ENCODE peak calls at places on chromosomes 16 and 17, in ten cellular contexts. One of them, this sample, is unnamed.

GRCh38 chr16:87947356-87948118 is 3.7 kb upstream of the BANP start:
- DNase-seq in breast epithelium: no peak
- DNase-seq in right lobe of liver: peak
- DNase-seq in cardiac muscle cell: no peak
- DNase-seq in stomach: no peak
- DNase-seq in GM23338: no peak
- DNase-seq in psoas muscle: no peak
- DNase-seq in uterus: no peak
- DNase-seq in SK-N-SH: no peak
- DNase-seq in AG04450: no peak
- DNase-seq in this sample: no peak

GRCh38 chr17:15782809-15783208 is 50.7 kb downstream of the TBC1D26 start:
- DNase-seq in SK-N-SH: no peak
- DNase-seq in breast epithelium: peak
- DNase-seq in cardiac muscle cell: no peak
- DNase-seq in GM23338: peak
- DNase-seq in psoas muscle: peak
- DNase-seq in AG04450: no peak
- DNase-seq in stomach: peak
- DNase-seq in uterus: peak
- DNase-seq in right lobe of liver: peak
- DNase-seq in this sample: no peak

GRCh38 chr16:25143898-25144297 is 32.4 kb downstream of the LCMT1 start:
- DNase-seq in stomach: no peak
- DNase-seq in uterus: no peak
- DNase-seq in right lobe of liver: no peak
- DNase-seq in psoas muscle: no peak
- DNase-seq in AG04450: no peak
- DNase-seq in cardiac muscle cell: no peak
- DNase-seq in SK-N-SH: no peak
- DNase-seq in breast epithelium: no peak
- DNase-seq in GM23338: peak
- DNase-seq in this sample: no peak

GRCh38 chr17:40910441-40910841 is 25.4 kb upstream of the KRT20 start:
- DNase-seq in breast epithelium: no peak
- DNase-seq in stomach: no peak
- DNase-seq in uterus: no peak
- DNase-seq in cardiac muscle cell: no peak
- DNase-seq in GM23338: no peak
- DNase-seq in AG04450: no peak
- DNase-seq in psoas muscle: no peak
- DNase-seq in SK-N-SH: no peak
- DNase-seq in right lobe of liver: no peak
- DNase-seq in this sample: no peak

GRCh38 chr16:3696425-3697218 is 20.7 kb downstream of the TRAP1 start:
- DNase-seq in psoas muscle: no peak
- DNase-seq in breast epithelium: no peak
- DNase-seq in cardiac muscle cell: no peak
- DNase-seq in stomach: peak
- DNase-seq in SK-N-SH: no peak
- DNase-seq in AG04450: peak
- DNase-seq in uterus: no peak
- DNase-seq in GM23338: no peak
- DNase-seq in right lobe of liver: peak
- DNase-seq in this sample: no peak

GRCh38 chr16:6335072-6335471 is 997.6 kb upstream of the RBFOX1 start:
- DNase-seq in uterus: no peak
- DNase-seq in psoas muscle: no peak
- DNase-seq in SK-N-SH: peak
- DNase-seq in GM23338: peak
- DNase-seq in AG04450: no peak
- DNase-seq in right lobe of liver: no peak
- DNase-seq in breast epithelium: no peak
- DNase-seq in stomach: no peak
- DNase-seq in cardiac muscle cell: peak
- DNase-seq in this sample: no peak

GRCh38 chr17:79997004-79997673 is 38.5 kb downstream of the TBC1D16 start:
- DNase-seq in uterus: no peak
- DNase-seq in GM23338: no peak
- DNase-seq in SK-N-SH: no peak
- DNase-seq in stomach: no peak
- DNase-seq in AG04450: no peak
- DNase-seq in cardiac muscle cell: no peak
- DNase-seq in right lobe of liver: no peak
- DNase-seq in psoas muscle: no peak
- DNase-seq in breast epithelium: no peak
- DNase-seq in this sample: no peak

GRCh38 chr17:73045722-73046121 is 46.8 kb downstream of the SLC39A11 start:
- DNase-seq in right lobe of liver: no peak
- DNase-seq in GM23338: no peak
- DNase-seq in breast epithelium: no peak
- DNase-seq in SK-N-SH: no peak
- DNase-seq in psoas muscle: no peak
- DNase-seq in cardiac muscle cell: no peak
- DNase-seq in AG04450: no peak
- DNase-seq in stomach: no peak
- DNase-seq in uterus: no peak
- DNase-seq in this sample: no peak

GRCh38 chr17:73998246-73999220 is 204.9 kb upstream of the RPL38 start:
- DNase-seq in uterus: peak
- DNase-seq in breast epithelium: peak
- DNase-seq in cardiac muscle cell: peak
- DNase-seq in GM23338: peak
- DNase-seq in SK-N-SH: peak
- DNase-seq in stomach: peak
- DNase-seq in AG04450: no peak
- DNase-seq in right lobe of liver: peak
- DNase-seq in psoas muscle: no peak
- DNase-seq in this sample: no peak

GRCh38 chr17:64289652-64290051 is 26.6 kb upstream of the TEX2 start:
- DNase-seq in right lobe of liver: no peak
- DNase-seq in uterus: no peak
- DNase-seq in stomach: no peak
- DNase-seq in breast epithelium: no peak
- DNase-seq in SK-N-SH: no peak
- DNase-seq in cardiac muscle cell: no peak
- DNase-seq in GM23338: no peak
- DNase-seq in AG04450: no peak
- DNase-seq in psoas muscle: no peak
- DNase-seq in this sample: no peak

GRCh38 chr17:45286286-45286685 is 24.4 kb upstream of the SPATA32 start:
- DNase-seq in right lobe of liver: no peak
- DNase-seq in SK-N-SH: no peak
- DNase-seq in cardiac muscle cell: no peak
- DNase-seq in GM23338: no peak
- DNase-seq in uterus: no peak
- DNase-seq in breast epithelium: no peak
- DNase-seq in stomach: no peak
- DNase-seq in psoas muscle: no peak
- DNase-seq in AG04450: no peak
- DNase-seq in this sample: no peak

GRCh38 chr17:45290269-45290765 is 26.5 kb downstream of the MAP3K14 start:
- DNase-seq in SK-N-SH: no peak
- DNase-seq in stomach: no peak
- DNase-seq in cardiac muscle cell: no peak
- DNase-seq in GM23338: no peak
- DNase-seq in breast epithelium: no peak
- DNase-seq in uterus: no peak
- DNase-seq in psoas muscle: no peak
- DNase-seq in right lobe of liver: no peak
- DNase-seq in AG04450: no peak
- DNase-seq in this sample: no peak

GRCh38 chr17:45288825-45289224 is 26.9 kb upstream of the SPATA32 start:
- DNase-seq in cardiac muscle cell: peak
- DNase-seq in breast epithelium: peak
- DNase-seq in uterus: peak
- DNase-seq in right lobe of liver: no peak
- DNase-seq in psoas muscle: no peak
- DNase-seq in AG04450: no peak
- DNase-seq in SK-N-SH: no peak
- DNase-seq in GM23338: no peak
- DNase-seq in stomach: peak
- DNase-seq in this sample: no peak

GRCh38 chr17:45289316-45290268 is 27.2 kb downstream of the MAP3K14 start:
- DNase-seq in stomach: peak
- DNase-seq in cardiac muscle cell: peak
- DNase-seq in SK-N-SH: no peak
- DNase-seq in psoas muscle: no peak
- DNase-seq in uterus: no peak
- DNase-seq in GM23338: no peak
- DNase-seq in right lobe of liver: no peak
- DNase-seq in AG04450: no peak
- DNase-seq in breast epithelium: no peak
- DNase-seq in this sample: no peak

DNA sequence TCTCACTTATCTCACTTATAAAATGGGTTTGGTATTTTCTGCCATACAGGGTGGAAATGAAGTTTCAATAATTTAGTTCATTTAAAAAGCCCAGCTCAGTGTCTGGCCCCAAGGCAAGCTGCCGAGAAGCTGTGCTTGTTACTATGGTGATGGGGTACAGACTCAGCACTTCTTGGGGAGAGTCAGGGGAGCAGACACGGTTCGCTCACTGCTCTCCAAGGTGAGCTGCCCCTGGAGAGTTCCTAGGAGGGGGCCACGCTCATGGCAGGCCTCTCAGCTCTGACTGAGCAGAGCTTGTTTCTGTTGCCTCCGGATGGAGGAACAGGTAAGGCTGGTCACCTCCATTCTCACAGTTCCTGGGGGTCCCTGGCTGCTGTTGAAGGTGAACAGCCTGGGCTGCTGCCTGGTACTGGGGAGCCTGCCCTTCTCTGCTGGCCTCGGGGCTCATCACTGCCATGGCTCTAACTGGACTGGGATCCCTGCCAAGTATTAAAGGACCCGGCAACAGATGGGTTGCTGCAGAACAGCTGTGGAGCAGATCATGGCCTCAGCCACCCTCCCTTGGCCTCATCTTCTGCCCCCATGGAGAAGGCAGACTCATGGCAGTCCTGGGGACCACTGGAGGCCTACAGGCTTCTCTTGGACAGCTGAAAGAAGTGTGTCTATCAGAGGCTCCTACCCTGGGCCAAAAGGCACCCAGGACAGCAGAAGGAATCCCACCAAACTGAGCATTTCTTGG is 25.8 kb upstream of the SPATA32 start:
- DNase-seq in cardiac muscle cell: no peak
- DNase-seq in psoas muscle: no peak
- DNase-seq in right lobe of liver: no peak
- DNase-seq in GM23338: no peak
- DNase-seq in SK-N-SH: peak
- DNase-seq in AG04450: no peak
- DNase-seq in breast epithelium: no peak
- DNase-seq in uterus: no peak
- DNase-seq in stomach: no peak
- DNase-seq in this sample: no peak
- H3K27ac ChIP-seq in cardiac muscle cell: no peak
- H3K27ac ChIP-seq in psoas muscle: peak
- H3K27ac ChIP-seq in right lobe of liver: no peak
- H3K27ac ChIP-seq in GM23338: no peak
- H3K27ac ChIP-seq in SK-N-SH: no peak
- H3K27ac ChIP-seq in AG04450: no peak
- H3K27ac ChIP-seq in breast epithelium: peak
- H3K27ac ChIP-seq in uterus: peak
- H3K27ac ChIP-seq in stomach: peak
- H3K27ac ChIP-seq in this sample: no peak

GRCh38 chr17:4035081-4035680 is 70.9 kb upstream of the ATP2A3 start:
- DNase-seq in cardiac muscle cell: no peak
- DNase-seq in stomach: no peak
- DNase-seq in AG04450: no peak
- DNase-seq in GM23338: peak
- DNase-seq in right lobe of liver: no peak
- DNase-seq in psoas muscle: no peak
- DNase-seq in uterus: no peak
- DNase-seq in SK-N-SH: no peak
- DNase-seq in breast epithelium: no peak
- DNase-seq in this sample: no peak
- TF ChIP-seq CTCF in cardiac muscle cell: no peak
- TF ChIP-seq CTCF in stomach: no peak
- TF ChIP-seq CTCF in AG04450: peak
- TF ChIP-seq CTCF in GM23338: no peak
- TF ChIP-seq CTCF in right lobe of liver: no peak
- TF ChIP-seq CTCF in psoas muscle: no peak
- TF ChIP-seq CTCF in uterus: no peak
- TF ChIP-seq CTCF in SK-N-SH: no peak
- TF ChIP-seq CTCF in breast epithelium: no peak
- TF ChIP-seq CTCF in this sample: no peak

DNA sequence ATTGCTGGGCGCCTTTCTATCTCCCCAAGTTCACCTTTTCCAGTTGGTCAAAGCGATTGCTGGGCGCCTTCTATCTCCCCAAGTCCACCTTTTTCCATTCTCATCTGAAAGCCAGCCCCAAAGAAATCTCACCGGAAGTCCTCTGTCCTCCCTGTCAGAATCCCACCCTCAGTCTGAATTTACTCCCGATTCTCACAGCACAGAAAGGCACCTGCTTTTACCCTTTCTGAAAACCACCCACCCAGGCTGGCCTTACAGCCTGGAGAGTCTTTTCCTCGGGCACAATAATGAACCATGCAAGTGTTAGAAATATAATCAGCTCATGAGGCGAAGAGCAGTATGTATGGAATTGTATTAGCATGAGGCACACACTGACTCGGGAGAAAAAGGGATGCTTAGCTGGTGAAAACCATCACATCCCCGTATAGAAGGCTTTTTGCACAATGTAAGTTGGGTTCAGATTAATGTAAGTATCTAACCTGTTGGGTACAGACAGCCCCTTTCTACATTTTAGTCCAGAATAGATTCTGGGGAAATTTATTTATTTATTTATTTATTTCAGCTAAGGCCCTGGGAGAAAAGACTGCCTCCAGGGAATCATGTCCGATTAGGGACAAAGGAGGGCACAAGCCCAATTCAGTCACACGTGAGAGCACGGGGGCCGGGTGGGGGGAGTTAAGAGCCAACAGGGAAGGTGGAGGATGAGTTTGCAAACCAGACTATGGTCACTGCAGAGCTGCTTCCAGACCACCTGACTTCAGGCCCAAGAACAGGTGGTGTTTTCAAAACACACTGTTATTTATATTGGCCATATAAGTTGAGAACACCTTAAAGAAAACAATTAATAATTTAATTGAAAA is 1.4 kb upstream of the ZFHX3 start:
- DNase-seq in stomach: no peak
- DNase-seq in cardiac muscle cell: no peak
- DNase-seq in AG04450: no peak
- DNase-seq in SK-N-SH: no peak
- DNase-seq in GM23338: no peak
- DNase-seq in psoas muscle: no peak
- DNase-seq in uterus: no peak
- DNase-seq in breast epithelium: no peak
- DNase-seq in right lobe of liver: no peak
- DNase-seq in this sample: no peak
- H3K4me3 ChIP-seq in stomach: peak
- H3K4me3 ChIP-seq in cardiac muscle cell: no peak
- H3K4me3 ChIP-seq in AG04450: no peak
- H3K4me3 ChIP-seq in SK-N-SH: peak
- H3K4me3 ChIP-seq in GM23338: peak
- H3K4me3 ChIP-seq in psoas muscle: peak
- H3K4me3 ChIP-seq in uterus: peak
- H3K4me3 ChIP-seq in breast epithelium: peak
- H3K4me3 ChIP-seq in right lobe of liver: no peak
- H3K4me3 ChIP-seq in this sample: peak

DNA sequence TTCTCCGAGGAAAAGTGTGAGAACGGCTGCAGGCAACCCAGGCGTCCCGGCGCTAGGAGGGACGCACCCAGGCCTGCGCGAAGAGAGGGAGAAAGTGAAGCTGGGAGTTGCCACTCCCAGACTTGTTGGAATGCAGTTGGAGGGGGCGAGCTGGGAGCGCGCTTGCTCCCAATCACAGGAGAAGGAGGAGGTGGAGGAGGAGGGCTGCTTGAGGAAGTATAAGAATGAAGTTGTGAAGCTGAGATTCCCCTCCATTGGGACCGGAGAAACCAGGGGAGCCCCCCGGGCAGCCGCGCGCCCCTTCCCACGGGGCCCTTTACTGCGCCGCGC is at the start of gene ERBB2:
- DNase-seq in psoas muscle: peak
- DNase-seq in right lobe of liver: no peak
- DNase-seq in breast epithelium: peak
- DNase-seq in cardiac muscle cell: peak
- DNase-seq in GM23338: peak
- DNase-seq in stomach: peak
- DNase-seq in AG04450: peak
- DNase-seq in SK-N-SH: no peak
- DNase-seq in uterus: peak
- DNase-seq in this sample: no peak
- H3K27ac ChIP-seq in psoas muscle: peak
- H3K27ac ChIP-seq in right lobe of liver: peak
- H3K27ac ChIP-seq in breast epithelium: peak
- H3K27ac ChIP-seq in cardiac muscle cell: peak
- H3K27ac ChIP-seq in GM23338: peak
- H3K27ac ChIP-seq in stomach: peak
- H3K27ac ChIP-seq in AG04450: no peak
- H3K27ac ChIP-seq in SK-N-SH: no peak
- H3K27ac ChIP-seq in uterus: peak
- H3K27ac ChIP-seq in this sample: peak

This sample was measured in RWPE2.